ENCODE peak calls at places on chromosomes 2 and 18, in five cellular contexts. O is upper lobe of left lung, I is SK-N-SH, G is lower lobe of right lung, S is IMR-90. K is an unnamed sample. For H3K4me1 and H3K36me3, the result is how much of the 10 kb centered on the place peaks cover.

GRCh38 chr2:119249855-119250775 is 26.5 kb downstream of the STEAP3 start:
- DNase-seq in O (no peak), I (no peak), G (no peak), S (no peak), K (no peak)

GRCh38 chr2:121243821-121244460 is 41.1 kb downstream of the TFCP2L1 start:
- DNase-seq in O (no peak), I (no peak), G (peak), S (no peak), K (peak)

GRCh38 chr2:226447896-226448295 is 351.7 kb downstream of the IRS1 start:
- DNase-seq in O (no peak), I (no peak), G (no peak), S (peak), K (no peak)

GRCh38 chr2:141529674-141530073 is 601.1 kb downstream of the LRP1B start:
- DNase-seq in O (no peak), I (no peak), G (no peak), S (no peak), K (no peak)

GRCh38 chr2:189821953-189822748 is 37.9 kb downstream of the PMS1 start:
- DNase-seq in O (peak), I (peak), G (peak), S (peak), K (no peak)

GRCh38 chr2:65320042-65320711 is 92.5 kb downstream of the ACTR2 start:
- DNase-seq in O (no peak), I (no peak), G (no peak), S (peak), K (no peak)

GRCh38 chr2:98598781-98599428 is 9.4 kb downstream of the COA5 start:
- DNase-seq in O (no peak), I (no peak), G (no peak), S (peak), K (no peak)

GRCh38 chr2:237196866-237197618 is 111.4 kb downstream of the COPS8 start:
- DNase-seq in O (no peak), I (no peak), G (no peak), S (peak), K (no peak)

GRCh38 chr2:162623888-162624287 is 214.7 kb downstream of the KCNH7 start:
- DNase-seq in O (no peak), I (no peak), G (no peak), S (no peak), K (no peak)

GRCh38 chr2:86631846-86632485 is 8.3 kb upstream of the RNF103 start:
- DNase-seq in O (no peak), I (no peak), G (no peak), S (no peak), K (no peak)

GRCh38 chr2:165203689-165204559 is at the start of gene SCN3A:
- DNase-seq in O (no peak), I (peak), G (no peak), S (peak), K (no peak)

GRCh38 chr2:159111346-159111922 is 143.0 kb downstream of the TANC1 start:
- DNase-seq in O (no peak), I (no peak), G (no peak), S (no peak), K (no peak)

GRCh38 chr2:205273627-205274026 is 408.7 kb upstream of the NRP2 start:
- DNase-seq in O (no peak), I (peak), G (no peak), S (no peak), K (no peak)

GRCh38 chr2:224658776-224659175 is 57.4 kb downstream of the CCDC195 start:
- DNase-seq in O (no peak), I (no peak), G (no peak), S (no peak), K (no peak)

GRCh38 chr18:7678801-7679200 is 111.7 kb downstream of the PTPRM start:
- DNase-seq in O (no peak), I (no peak), G (no peak), S (no peak), K (no peak)

GRCh38 chr2:160125828-160126227 is 63.4 kb upstream of the PLA2R1 start:
- DNase-seq in O (no peak), I (peak), G (no peak), S (no peak), K (no peak)

GRCh38 chr2:212249451-212249850 is 289.2 kb downstream of the ERBB4 start:
- DNase-seq in O (no peak), I (no peak), G (no peak), S (peak), K (no peak)

GRCh38 chr18:34592961-34593382 is 117.1 kb upstream of the DTNA start:
- DNase-seq in O (no peak), I (no peak), G (peak), S (peak), K (no peak)

GRCh38 chr2:56892381-56892780 is 708.6 kb downstream of the CCDC85A start:
- DNase-seq in O (no peak), I (no peak), G (no peak), S (no peak), K (no peak)

GRCh38 chr2:134375935-134376334 is 122.1 kb downstream of the MGAT5 start:
- DNase-seq in O (no peak), I (peak), G (no peak), S (peak), K (no peak)

GRCh38 chr2:68943581-68944568 is 8.8 kb downstream of the GKN2 start:
- DNase-seq in O (peak), I (peak), G (peak), S (peak), K (no peak)

GRCh38 chr2:38224821-38225450 is 149.0 kb upstream of the CYP1B1 start:
- DNase-seq in O (no peak), I (no peak), G (no peak), S (no peak), K (no peak)

GRCh38 chr2:133755515-133756311 is 187.4 kb upstream of the NCKAP5 start:
- DNase-seq in O (no peak), I (no peak), G (no peak), S (peak), K (no peak)

GRCh38 chr2:169845016-169845415 is 17.8 kb downstream of the UBR3 start:
- DNase-seq in O (no peak), I (no peak), G (no peak), S (peak), K (no peak)

GRCh38 chr2:28152585-28153284 is 239.9 kb upstream of the FOSL2 start:
- DNase-seq in O (no peak), I (no peak), G (no peak), S (peak), K (no peak)

GRCh38 chr2:61775956-61776570 is 77.8 kb downstream of the FAM161A start:
- DNase-seq in O (no peak), I (no peak), G (no peak), S (no peak), K (no peak)

GRCh38 chr2:36277876-36278523 is 77.6 kb upstream of the CRIM1 start:
- DNase-seq in O (no peak), I (no peak), G (no peak), S (peak), K (no peak)

GRCh38 chr2:106972782-106973181 is 86.8 kb upstream of the ST6GAL2 start:
- DNase-seq in O (no peak), I (no peak), G (no peak), S (no peak), K (no peak)

GRCh38 chr2:226464380-226464779 is 335.2 kb downstream of the IRS1 start:
- DNase-seq in O (no peak), I (no peak), G (no peak), S (no peak), K (no peak)

GRCh38 chr2:156845806-156846558 is 409.8 kb downstream of the GPD2 start:
- DNase-seq in O (no peak), I (no peak), G (no peak), S (peak), K (no peak)

GRCh38 chr18:47968721-47969120 is 38.3 kb upstream of the SMAD2 start:
- DNase-seq in O (no peak), I (no peak), G (no peak), S (no peak), K (no peak)

GRCh38 chr2:61660511-61661388 is 122.6 kb upstream of the XPO1 start:
- DNase-seq in O (no peak), I (no peak), G (no peak), S (no peak), K (no peak)

GRCh38 chr2:148565272-148565894 is 79.2 kb upstream of the EPC2 start:
- DNase-seq in O (no peak), I (peak), G (no peak), S (no peak), K (no peak)

GRCh38 chr18:10131783-10132381 is 218.1 kb downstream of the VAPA start:
- DNase-seq in O (peak), I (peak), G (no peak), S (no peak), K (no peak)
- TF ChIP-seq CTCF in O (no peak), I (no peak), G (no peak), S (no peak), K (no peak)

DNA sequence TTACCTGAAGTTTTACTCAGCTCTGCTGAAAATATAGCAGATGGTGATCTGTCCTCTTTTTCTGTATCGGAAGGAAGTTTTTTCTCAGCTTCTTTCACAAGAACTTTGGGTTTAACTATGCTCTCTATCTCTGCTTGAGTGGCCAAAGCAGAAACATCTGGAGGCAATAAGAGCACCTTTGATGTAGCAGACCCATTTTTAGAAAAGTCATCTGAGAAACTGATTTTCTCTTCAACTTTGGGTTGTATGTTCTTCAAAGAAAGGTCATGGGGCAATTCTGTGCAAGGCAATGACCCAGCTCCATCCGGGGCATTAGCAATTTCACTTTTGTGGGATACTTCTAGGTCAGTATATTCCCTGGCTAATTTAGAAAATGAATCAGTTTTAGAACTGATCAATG is 25.2 kb downstream of the RTN4 start:
- DNase-seq in O (no peak), I (no peak), G (no peak), S (no peak), K (no peak)
- H3K4me1 ChIP-seq in O (under half), I (under half), G (half or more), S (under half), K (half or more)

DNA sequence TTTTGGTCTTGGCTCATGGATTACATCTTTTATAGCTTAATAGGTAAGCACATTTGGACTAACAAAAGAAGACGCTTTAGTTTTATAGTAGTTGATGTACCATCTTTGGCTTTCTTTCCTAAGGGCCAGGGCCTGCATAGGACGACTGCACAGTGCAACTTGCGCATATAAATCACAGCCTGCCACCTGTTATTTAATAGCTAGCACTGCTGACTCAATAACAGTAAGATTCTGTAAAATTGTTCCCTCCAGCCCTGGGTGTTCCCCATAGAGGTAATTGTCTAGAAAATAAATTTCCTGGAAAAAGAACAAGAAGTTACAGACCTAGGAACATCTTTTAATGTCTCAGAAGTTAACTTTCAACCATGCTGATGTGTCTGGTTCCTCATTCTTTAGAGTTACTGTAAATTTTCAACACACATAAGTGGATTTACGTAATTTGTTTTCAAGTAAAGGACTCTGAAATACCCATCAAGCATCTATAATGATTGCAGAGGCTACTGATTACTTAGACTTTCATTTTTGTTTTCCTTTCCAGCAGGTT is 594.2 kb upstream of the NXPH2 start:
- DNase-seq in O (no peak), I (no peak), G (no peak), S (no peak), K (no peak)
- H3K36me3 ChIP-seq in O (under half), I (under half), G (under half), S (under half), K (under half)

DNA sequence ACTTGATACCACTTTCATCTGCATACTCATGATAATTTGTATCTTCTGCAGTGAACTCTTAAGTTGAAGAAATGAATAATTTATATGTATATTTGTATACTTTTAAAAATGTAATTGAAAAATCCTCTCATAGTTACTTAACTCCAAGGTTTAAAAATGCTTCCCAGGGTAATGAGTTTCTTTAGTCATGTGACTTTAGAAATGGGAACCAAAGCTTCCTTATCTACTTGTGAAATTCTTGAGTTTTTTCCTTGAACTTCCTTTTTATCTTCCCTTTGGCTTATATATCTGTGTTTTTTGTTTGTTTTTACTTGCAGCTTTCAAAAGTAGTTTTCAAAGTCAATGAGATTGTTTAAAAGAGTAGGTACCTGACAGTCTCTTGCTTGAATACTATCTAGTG is 4.5 kb downstream of the CFLAR start:
- DNase-seq in O (no peak), I (no peak), G (no peak), S (no peak), K (no peak)
- TF ChIP-seq CTCF in O (no peak), I (no peak), G (no peak), S (no peak), K (no peak)

GRCh38 chr2:46227674-46228289 is 69.4 kb upstream of the EPAS1 start:
- DNase-seq in O (no peak), I (no peak), G (no peak), S (no peak), K (no peak)
- H3K4me1 ChIP-seq in O (under half), I (under half), G (under half), S (under half), K (under half)

DNA sequence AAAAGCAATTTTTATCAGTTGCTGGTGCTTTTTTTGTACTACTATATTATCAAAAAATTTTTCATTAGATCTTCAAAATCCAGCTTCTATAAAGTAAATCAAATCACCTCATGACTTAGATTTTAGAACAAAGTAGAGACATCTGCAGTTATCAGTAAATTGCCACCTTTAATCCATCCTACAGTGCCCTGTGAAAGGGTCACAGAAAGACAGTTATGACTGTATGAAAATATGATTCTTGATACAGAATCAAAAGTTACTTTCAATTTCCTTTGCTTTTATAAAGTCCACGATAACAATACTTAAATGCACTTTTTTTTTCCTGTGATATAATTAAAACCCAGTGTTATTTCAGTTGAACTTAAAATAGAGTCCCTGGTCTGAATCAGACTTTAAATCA is 61.4 kb downstream of the PRPF40A start:
- DNase-seq in O (no peak), I (no peak), G (no peak), S (no peak), K (no peak)
- H3K36me3 ChIP-seq in O (under half), I (half or more), G (half or more), S (under half), K (half or more)

GRCh38 chr18:55343396-55344073 is 244.5 kb downstream of the TCF4 start:
- DNase-seq in O (no peak), I (no peak), G (no peak), S (peak), K (no peak)
- TF ChIP-seq CTCF in O (peak), I (peak), G (peak), S (peak), K (peak)

GRCh38 chr2:174965551-174965950 is 39.6 kb downstream of the CHN1 start:
- DNase-seq in O (no peak), I (no peak), G (no peak), S (no peak), K (no peak)
- H3K4me1 ChIP-seq in O (under half), I (under half), G (under half), S (under half), K (under half)

GRCh38 chr2:13714466-13714865 is 918.1 kb upstream of the LRATD1 start:
- DNase-seq in O (no peak), I (no peak), G (no peak), S (no peak), K (no peak)
- H3K36me3 ChIP-seq in O (under half), I (under half), G (under half), S (under half), K (under half)

GRCh38 chr2:104077573-104077972 is 776.3 kb upstream of the POU3F3 start:
- DNase-seq in O (peak), I (no peak), G (no peak), S (no peak), K (no peak)

GRCh38 chr2:104078431-104079157 is 775.3 kb upstream of the POU3F3 start:
- DNase-seq in O (peak), I (no peak), G (no peak), S (no peak), K (no peak)
- TF ChIP-seq CTCF in O (no peak), I (no peak), G (no peak), S (no peak), K (no peak)

K was measured in suprapubic skin.